ENCODE peak calls at places on chromosomes 11 and 22, in eight cellular contexts. D is ovary, P is GM12878, Y is H9, L is A549, I is endothelial cell of umbilical vein, M is MM.1S, T is left ventricle myocardium inferior. Z is an unnamed sample.

GRCh38 chr22:46845281-46846153 is 83.1 kb downstream of the TBC1D22A start:
- DNase-seq in D (no peak), P (no peak), Y (no peak), L (no peak), I (peak; percentile 76), M (no peak), T (no peak), Z (no peak)

GRCh38 chr22:36358533-36359171 is 29.1 kb downstream of the MYH9 start:
- DNase-seq in D (no peak), P (no peak), Y (no peak), L (no peak), I (no peak), M (no peak), T (no peak), Z (no peak)

GRCh38 chr11:31702966-31703365 is 108.2 kb downstream of the PAX6 start:
- DNase-seq in D (no peak), P (no peak), Y (no peak), L (peak; percentile 3), I (no peak), M (no peak), T (no peak), Z (no peak)

GRCh38 chr11:41301023-41301422 is 158.4 kb downstream of the LRRC4C start:
- DNase-seq in D (no peak), P (no peak), Y (no peak), L (no peak), I (no peak), M (no peak), T (no peak), Z (no peak)

GRCh38 chr22:37726240-37726887 is 29.5 kb downstream of the TRIOBP start:
- DNase-seq in D (no peak), P (no peak), Y (no peak), L (no peak), I (no peak), M (no peak), T (no peak), Z (no peak)

GRCh38 chr11:2811206-2812091 is 74.1 kb downstream of the CDKN1C start:
- DNase-seq in D (no peak), P (no peak), Y (no peak), L (no peak), I (no peak), M (no peak), T (peak; percentile 22), Z (peak; percentile 28)

GRCh38 chr11:11916981-11917399 is 75.2 kb downstream of the USP47 start:
- DNase-seq in D (no peak), P (no peak), Y (no peak), L (no peak), I (no peak), M (no peak), T (no peak), Z (no peak)

GRCh38 chr22:47625531-47626427 is 863.3 kb downstream of the TBC1D22A start:
- DNase-seq in D (no peak), P (no peak), Y (peak; percentile 14), L (no peak), I (no peak), M (no peak), T (no peak), Z (peak; percentile 2)

GRCh38 chr11:123407124-123407995 is 22.7 kb upstream of the GRAMD1B start:
- DNase-seq in D (peak; percentile 79), P (no peak), Y (peak; percentile 83), L (peak; percentile 51), I (peak; percentile 75), M (peak; percentile 70), T (peak; percentile 43), Z (peak; percentile 71)

GRCh38 chr22:46360097-46360496 is 24.6 kb downstream of the TRMU start:
- DNase-seq in D (no peak), P (no peak), Y (no peak), L (no peak), I (no peak), M (no peak), T (no peak), Z (no peak)

GRCh38 chr22:17783773-17784480 is 9.7 kb upstream of the BID start:
- DNase-seq in D (no peak), P (no peak), Y (no peak), L (no peak), I (no peak), M (no peak), T (no peak), Z (no peak)

GRCh38 chr11:73480677-73481076 is 104.5 kb downstream of the RELT start:
- DNase-seq in D (no peak), P (no peak), Y (no peak), L (no peak), I (no peak), M (no peak), T (no peak), Z (no peak)

GRCh38 chr11:62545437-62546243 is 966 bp downstream of the AHNAK start:
- DNase-seq in D (peak; percentile 96), P (no peak), Y (peak; percentile 81), L (peak; percentile 89), I (peak; percentile 88), M (no peak), T (peak; percentile 95), Z (peak; percentile 98)

GRCh38 chr11:62548545-62549335 is 2.1 kb upstream of the AHNAK start:
- DNase-seq in D (peak; percentile 61), P (no peak), Y (no peak), L (peak; percentile 28), I (peak; percentile 69), M (no peak), T (peak; percentile 29), Z (no peak)

GRCh38 chr11:62546937-62547625 is 475 bp upstream of the AHNAK start:
- DNase-seq in D (peak; percentile 61), P (no peak), Y (no peak), L (peak; percentile 66), I (peak; percentile 56), M (no peak), T (peak; percentile 42), Z (no peak)

GRCh38 chr11:62546244-62546936 is at the start of gene AHNAK:
- DNase-seq in D (peak; percentile 85), P (no peak), Y (peak; percentile 73), L (peak; percentile 67), I (peak; percentile 56), M (peak; percentile 48), T (peak; percentile 91), Z (peak; percentile 90)

DNA sequence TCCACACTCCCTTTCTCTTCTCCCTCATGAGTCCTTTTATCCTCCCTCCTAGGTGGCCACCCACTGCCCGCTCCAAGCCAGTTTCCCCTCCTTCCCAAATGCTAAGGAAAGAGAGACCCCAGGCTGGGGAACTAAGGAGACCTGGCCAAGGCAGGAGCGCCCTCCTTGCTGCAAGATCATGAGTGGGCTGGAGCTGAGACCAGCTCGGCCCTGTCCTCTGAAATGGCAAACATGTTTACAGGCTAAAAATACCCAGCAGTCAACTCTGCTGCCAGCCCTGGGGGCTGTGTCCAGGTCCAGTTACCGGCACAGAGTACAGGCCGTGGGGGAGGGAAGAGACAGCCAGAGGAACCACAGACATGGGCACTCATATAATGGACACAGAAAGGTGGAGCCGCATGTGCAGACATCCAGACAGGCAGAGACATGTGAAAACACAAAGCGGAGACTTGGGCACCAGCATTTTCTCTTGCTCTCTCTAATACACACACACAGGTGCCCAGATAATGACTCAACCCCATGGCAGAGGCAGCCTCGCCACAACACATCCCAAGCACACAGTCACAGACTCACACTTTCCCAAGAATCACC is 1.2 kb upstream of the AHNAK start:
- DNase-seq in D (peak; percentile 47), P (no peak), Y (no peak), L (peak; percentile 48), I (peak; percentile 37), M (no peak), T (peak; percentile 55), Z (peak; percentile 77)
- H3K4me1 ChIP-seq in D (peaks cover 24% of the 10 kb centered on the region), P (peaks cover 55% of the 10 kb centered on the region), Y (peaks cover 4% of the 10 kb centered on the region), L (peaks cover 61% of the 10 kb centered on the region), I (peaks cover 51% of the 10 kb centered on the region), M (peaks cover 35% of the 10 kb centered on the region), T (peaks cover 98% of the 10 kb centered on the region), Z (peaks cover 51% of the 10 kb centered on the region)

GRCh38 chr11:117917591-117917990 is 11.6 kb downstream of the TMPRSS13 start:
- DNase-seq in D (no peak), P (no peak), Y (no peak), L (no peak), I (no peak), M (no peak), T (no peak), Z (no peak)

GRCh38 chr11:117921456-117921855 is 7.7 kb downstream of the TMPRSS13 start:
- DNase-seq in D (no peak), P (no peak), Y (no peak), L (no peak), I (no peak), M (no peak), T (no peak), Z (no peak)

GRCh38 chr11:117921893-117922292 is 7.3 kb downstream of the TMPRSS13 start:
- DNase-seq in D (no peak), P (no peak), Y (no peak), L (no peak), I (no peak), M (no peak), T (no peak), Z (no peak)

GRCh38 chr11:117918366-117919255 is 10.6 kb downstream of the TMPRSS13 start:
- DNase-seq in D (no peak), P (no peak), Y (no peak), L (no peak), I (no peak), M (no peak), T (no peak), Z (no peak)

DNA sequence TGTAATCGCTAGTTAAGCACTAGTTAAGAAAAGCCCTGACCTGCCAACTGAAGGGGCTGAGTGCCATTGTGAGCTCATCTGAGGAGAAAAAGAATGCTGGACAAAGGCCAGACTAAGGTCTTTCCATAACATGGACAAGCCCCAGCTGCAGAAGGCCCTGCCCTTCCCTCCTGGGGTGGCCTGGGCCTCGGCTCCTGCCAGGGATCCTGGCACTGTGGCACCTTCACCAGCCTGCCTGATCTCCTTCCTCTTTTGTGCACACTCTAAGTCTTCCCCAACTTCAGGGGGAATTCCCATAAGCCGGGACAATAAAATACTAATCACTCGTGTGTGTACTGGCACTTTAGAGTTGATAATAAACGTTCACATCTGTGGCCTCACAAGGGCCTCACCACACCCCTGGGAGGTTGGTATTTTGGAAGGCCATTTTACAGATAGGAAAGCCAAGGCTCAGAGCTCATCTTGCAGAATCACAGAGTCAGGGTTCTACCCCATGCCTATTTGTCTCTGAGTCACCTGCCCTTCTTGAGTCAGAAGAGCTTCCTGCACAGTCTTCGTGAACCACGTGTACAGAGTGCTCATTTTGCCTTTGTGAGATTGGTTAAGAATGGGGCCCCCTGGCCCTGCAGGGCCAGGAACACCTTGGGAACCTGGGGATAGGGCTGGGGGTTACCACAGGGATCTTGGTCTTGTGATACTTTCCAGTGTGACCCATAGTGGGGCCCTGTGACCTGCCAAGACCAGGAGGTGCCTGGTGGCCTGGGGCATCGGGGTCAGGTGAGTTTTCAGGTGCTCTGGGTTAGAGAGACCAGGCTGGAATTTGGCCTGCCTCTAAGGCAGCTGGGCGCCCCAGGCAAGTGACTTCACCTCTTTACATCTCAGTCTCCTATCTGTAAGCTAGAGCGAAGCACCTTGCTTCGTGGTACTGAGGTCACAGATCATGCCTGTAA is 9.6 kb downstream of the TMPRSS13 start:
- DNase-seq in D (no peak), P (no peak), Y (no peak), L (no peak), I (no peak), M (no peak), T (no peak), Z (no peak)
- H3K4me1 ChIP-seq in D (no peaks in the 10 kb centered on the region), P (peaks cover 8% of the 10 kb centered on the region), Y (no peaks in the 10 kb centered on the region), L (no peaks in the 10 kb centered on the region), I (no peaks in the 10 kb centered on the region), M (no peaks in the 10 kb centered on the region), T (no peaks in the 10 kb centered on the region), Z (no peaks in the 10 kb centered on the region)

GRCh38 chr11:75344186-75344585 is 7.3 kb downstream of the ARRB1 start:
- DNase-seq in D (no peak), P (no peak), Y (no peak), L (no peak), I (no peak), M (no peak), T (no peak), Z (no peak)
- H3K4me1 ChIP-seq in D (peaks cover 52% of the 10 kb centered on the region), P (peaks cover 55% of the 10 kb centered on the region), Y (peaks cover 15% of the 10 kb centered on the region), L (peaks cover 74% of the 10 kb centered on the region), I (peaks cover 69% of the 10 kb centered on the region), M (no peaks in the 10 kb centered on the region), T (peaks cover 100% of the 10 kb centered on the region), Z (peaks cover 100% of the 10 kb centered on the region)

GRCh38 chr22:20530368-20531153 is 23.2 kb downstream of the MED15 start:
- DNase-seq in D (no peak), P (no peak), Y (no peak), L (peak; percentile 64), I (peak; percentile 20), M (no peak), T (no peak), Z (peak; percentile 36)
- H3K4me1 ChIP-seq in D (peaks cover 24% of the 10 kb centered on the region), P (no peaks in the 10 kb centered on the region), Y (no peaks in the 10 kb centered on the region), L (peaks cover 67% of the 10 kb centered on the region), I (peaks cover 51% of the 10 kb centered on the region), M (no peaks in the 10 kb centered on the region), T (peaks cover 81% of the 10 kb centered on the region), Z (peaks cover 78% of the 10 kb centered on the region)